ENCODE peak calls at places on chromosome 19, in eight cellular contexts. Y is cardiac muscle cell, V is IMR-90, Z is Peyer's patch, X is thoracic aorta, W is right atrium auricular region, B is psoas muscle, L is BE2C. F is an unnamed sample.

GRCh38 chr19:16249826-16250434 is 52.2 kb downstream of the AP1M1 start:
- DNase-seq in X (no peak), W (no peak), Y (peak; percentile 27), L (no peak), V (peak; percentile 41), Z (no peak), B (no peak), F (no peak)

GRCh38 chr19:46381746-46382345 is 31.5 kb downstream of the CCDC8 start:
- DNase-seq in W (no peak), Y (no peak), Z (no peak), L (no peak), V (no peak), B (no peak), X (no peak), F (peak; percentile 15)

GRCh38 chr19:10270616-10271394 is at the start of gene ICAM1:
- DNase-seq in V (peak; percentile 66), X (no peak), Y (peak; percentile 95), W (peak; percentile 88), L (no peak), Z (peak; percentile 75), B (peak; percentile 89), F (peak; percentile 82)

GRCh38 chr19:7355151-7355845 is 6.6 kb downstream of the ARHGEF18 start:
- DNase-seq in Z (no peak), Y (peak; percentile 51), W (no peak), B (no peak), X (no peak), L (no peak), V (peak; percentile 59), F (no peak)

GRCh38 chr19:24054044-24054935 is 32.7 kb upstream of the ZNF254 start:
- DNase-seq in V (peak; percentile 95), Y (peak; percentile 31), B (no peak), W (no peak), Z (no peak), L (no peak), X (no peak), F (no peak)

GRCh38 chr19:6424190-6424938 is at the start of gene KHSRP:
- DNase-seq in W (no peak), X (no peak), Y (no peak), Z (no peak), B (peak; percentile 65), V (no peak), L (peak; percentile 47), F (peak; percentile 36)

GRCh38 chr19:55299991-55300390 is 16.2 kb downstream of the BRSK1 start:
- DNase-seq in V (no peak), Z (no peak), X (no peak), B (no peak), L (no peak), W (no peak), Y (no peak), F (no peak)

GRCh38 chr19:4781851-4782250 is 9.7 kb upstream of the FEM1A start:
- DNase-seq in W (no peak), L (no peak), X (no peak), B (no peak), Z (no peak), V (no peak), Y (no peak), F (no peak)

GRCh38 chr19:14118165-14119051 is 846 bp upstream of the PRKACA start:
- DNase-seq in B (peak; percentile 94), X (no peak), V (peak; percentile 75), L (peak; percentile 34), Z (peak; percentile 69), W (peak; percentile 96), Y (peak; percentile 84), F (no peak)

GRCh38 chr19:44903602-44904425 is 1.8 kb upstream of the APOE start:
- DNase-seq in Z (peak; percentile 85), V (peak; percentile 49), Y (peak; percentile 78), L (peak; percentile 82), X (no peak), B (peak; percentile 84), W (peak; percentile 85), F (peak; percentile 71)

GRCh38 chr19:18488838-18489626 is 32.8 kb downstream of the ELL start:
- DNase-seq in Y (no peak), W (no peak), B (peak; percentile 74), L (peak; percentile 72), Z (no peak), X (no peak), V (no peak), F (peak; percentile 68)

GRCh38 chr19:41893899-41894298 is 10.9 kb downstream of the ARHGEF1 start:
- DNase-seq in X (no peak), L (no peak), Z (no peak), B (no peak), W (no peak), Y (peak; percentile 34), V (peak; percentile 38), F (peak; percentile 45)

GRCh38 chr19:18435848-18436631 is 1.9 kb downstream of the ISYNA1 start:
- DNase-seq in Y (no peak), L (no peak), B (peak; percentile 56), Z (no peak), V (no peak), W (no peak), X (no peak), F (no peak)

GRCh38 chr19:48565090-48565489 is 13.1 kb downstream of the SULT2B1 start:
- DNase-seq in B (no peak), Y (peak; percentile 40), W (no peak), L (no peak), X (no peak), Z (no peak), V (peak; percentile 83), F (peak; percentile 87)

GRCh38 chr19:51978882-51979281 is 7.8 kb downstream of the ZNF350 start:
- DNase-seq in V (no peak), X (no peak), Z (no peak), Y (no peak), L (no peak), B (no peak), W (no peak), F (no peak)

GRCh38 chr19:54577334-54577733 is 3.7 kb downstream of the LILRA2 start:
- DNase-seq in L (no peak), Y (no peak), B (no peak), W (no peak), V (no peak), Z (no peak), X (no peak), F (no peak)

GRCh38 chr19:31332096-31332495 is 17.1 kb downstream of the TSHZ3 start:
- DNase-seq in L (no peak), V (peak; percentile 79), Y (no peak), Z (no peak), X (no peak), B (no peak), W (no peak), F (no peak)

GRCh38 chr19:31330237-31330636 is 19.0 kb downstream of the TSHZ3 start:
- DNase-seq in X (no peak), L (no peak), Z (no peak), V (no peak), Y (no peak), B (no peak), W (no peak), F (no peak)

GRCh38 chr19:31329819-31330218 is 19.4 kb downstream of the TSHZ3 start:
- DNase-seq in B (no peak), V (no peak), X (no peak), Z (no peak), Y (no peak), W (no peak), L (no peak), F (no peak)

GRCh38 chr19:31330761-31331160 is 18.5 kb downstream of the TSHZ3 start:
- DNase-seq in L (no peak), Y (no peak), Z (no peak), W (no peak), X (no peak), V (no peak), B (no peak), F (no peak)

GRCh38 chr19:31331536-31331935 is 17.7 kb downstream of the TSHZ3 start:
- DNase-seq in B (no peak), W (no peak), V (no peak), X (no peak), Z (no peak), Y (no peak), L (no peak), F (no peak)
- H3K4me3 ChIP-seq in B (no peak overlapping the region), W (no peak overlapping the region), V (no peak overlapping the region), X (no peak overlapping the region), Z (no peak overlapping the region), Y (no peak overlapping the region), L (no peak overlapping the region), F (no peak overlapping the region)

DNA sequence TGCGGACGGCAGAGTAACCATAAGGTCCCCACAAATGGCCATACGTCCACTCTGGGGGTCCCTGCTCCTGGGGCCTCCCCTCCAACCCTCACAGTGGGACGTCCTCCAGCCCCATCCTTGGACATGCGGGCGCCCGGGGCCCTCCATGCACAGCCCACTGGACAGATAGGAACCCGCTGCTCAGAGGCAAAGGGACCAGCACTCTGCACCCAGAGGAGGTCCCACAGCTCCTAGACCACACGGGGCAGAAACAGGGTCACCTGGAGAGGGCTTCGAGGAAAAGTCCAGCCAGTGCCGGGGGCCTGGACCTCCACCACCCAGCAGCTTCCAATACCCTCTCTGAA is 11.1 kb downstream of the REXO1 start:
- DNase-seq in Z (no peak), L (no peak), B (no peak), Y (no peak), V (no peak), W (no peak), X (no peak), F (no peak)
- H3K4me1 ChIP-seq in Z (peaks cover 48% of the 10 kb centered on the region), L (peaks cover 9% of the 10 kb centered on the region), B (peaks cover 11% of the 10 kb centered on the region), Y (peaks cover 14% of the 10 kb centered on the region), V (no peaks in the 10 kb centered on the region), W (peaks cover 70% of the 10 kb centered on the region), X (no peaks in the 10 kb centered on the region), F (no peaks in the 10 kb centered on the region)

GRCh38 chr19:27676334-27676733 is 1536.6 kb downstream of the UQCRFS1 start:
- DNase-seq in X (no peak), V (no peak), Y (no peak), Z (no peak), L (no peak), B (no peak), W (no peak), F (no peak)
- H3K27me3 ChIP-seq in X (no peaks in the 10 kb centered on the region), V (no peaks in the 10 kb centered on the region), Y (no peaks in the 10 kb centered on the region), Z (no peaks in the 10 kb centered on the region), L (no peaks in the 10 kb centered on the region), B (no peaks in the 10 kb centered on the region), W (no peaks in the 10 kb centered on the region), F (no peaks in the 10 kb centered on the region)

GRCh38 chr19:19679176-19680073 is 10.8 kb downstream of the ZNF101 start:
- DNase-seq in Y (no peak), Z (no peak), W (no peak), L (no peak), B (no peak), X (no peak), V (no peak), F (no peak)

GRCh38 chr19:19674315-19674714 is 5.7 kb downstream of the ZNF101 start:
- DNase-seq in L (no peak), X (no peak), Z (no peak), Y (no peak), V (no peak), B (no peak), W (no peak), F (no peak)

GRCh38 chr19:19672816-19673215 is 4.2 kb downstream of the ZNF101 start:
- DNase-seq in W (no peak), Y (no peak), B (no peak), X (no peak), L (no peak), Z (no peak), V (no peak), F (no peak)

DNA sequence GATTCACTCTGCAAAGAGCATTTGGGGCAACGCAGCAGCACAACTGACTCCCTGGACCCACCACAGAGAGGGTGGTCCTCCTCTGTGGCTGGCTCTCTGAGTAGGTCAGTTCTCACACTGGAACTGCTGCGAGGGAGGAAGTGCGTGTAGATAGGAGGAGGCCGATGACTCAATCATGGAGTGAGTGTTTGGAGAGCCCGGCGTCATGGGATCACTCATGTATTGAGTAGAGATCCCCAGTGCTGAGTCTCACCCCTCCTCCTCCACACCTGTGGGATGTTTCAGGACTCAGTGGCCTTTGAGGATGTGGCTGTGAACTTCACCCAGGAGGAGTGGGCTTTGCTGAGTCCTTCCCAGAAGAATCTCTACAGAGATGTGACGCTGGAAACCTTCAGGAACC is 8.9 kb downstream of the ZNF101 start:
- DNase-seq in B (no peak), V (no peak), Y (no peak), Z (no peak), W (no peak), L (no peak), X (no peak), F (no peak)
- H3K4me3 ChIP-seq in B (no peak overlapping the region), V (no peak overlapping the region), Y (no peak overlapping the region), Z (no peak overlapping the region), W (no peak overlapping the region), L (no peak overlapping the region), X (no peak overlapping the region), F (no peak overlapping the region)